ENCODE peak calls at places on chromosomes 1 and 21, in six cellular contexts. E is endothelial cell, T is fibroblast of the aortic adventitia, X is heart right ventricle, Z is A549, D is stomach. N is an unnamed sample.

GRCh38 chr1:174982971-174983689 is 16.6 kb upstream of the CACYBP start:
- DNase-seq in E (peak; percentile 46), T (peak; percentile 72), X (no peak), Z (peak; percentile 66), D (no peak), N (no peak)

GRCh38 chr21:41168391-41169257 is 664 bp downstream of the BACE2 start:
- DNase-seq in E (peak; percentile 53), T (peak; percentile 75), X (peak; percentile 48), Z (peak; percentile 29), D (peak; percentile 56), N (peak; percentile 81)

GRCh38 chr1:64984106-64984505 is 17.8 kb upstream of the JAK1 start:
- DNase-seq in E (no peak), T (no peak), X (no peak), Z (no peak), D (no peak), N (no peak)

GRCh38 chr1:238029126-238029525 is 138.4 kb upstream of the ZP4 start:
- DNase-seq in E (no peak), T (no peak), X (no peak), Z (no peak), D (no peak), N (no peak)

GRCh38 chr1:180026556-180026955 is 71.9 kb downstream of the CEP350 start:
- DNase-seq in E (no peak), T (peak; percentile 61), X (no peak), Z (no peak), D (no peak), N (no peak)

GRCh38 chr1:199585392-199585791 is 442.1 kb upstream of the NR5A2 start:
- DNase-seq in E (no peak), T (no peak), X (no peak), Z (no peak), D (no peak), N (no peak)

GRCh38 chr1:50332941-50333594 is 90.2 kb downstream of the DMRTA2 start:
- DNase-seq in E (peak; percentile 89), T (peak; percentile 28), X (peak; percentile 73), Z (peak; percentile 46), D (peak; percentile 40), N (peak; percentile 94)

GRCh38 chr1:30745834-30746208 is 11.8 kb downstream of the LAPTM5 start:
- DNase-seq in E (no peak), T (no peak), X (no peak), Z (no peak), D (no peak), N (no peak)

GRCh38 chr1:8202182-8202905 is 115.6 kb upstream of the SLC45A1 start:
- DNase-seq in E (no peak), T (peak; percentile 95), X (peak; percentile 52), Z (peak; percentile 90), D (peak; percentile 70), N (no peak)

GRCh38 chr1:70909262-70909817 is 138.3 kb downstream of the PTGER3 start:
- DNase-seq in E (no peak), T (no peak), X (no peak), Z (no peak), D (no peak), N (no peak)

GRCh38 chr1:183872406-183872805 is 67.5 kb downstream of the RGL1 start:
- DNase-seq in E (no peak), T (peak; percentile 52), X (no peak), Z (no peak), D (no peak), N (no peak)

GRCh38 chr21:38439957-38440356 is 58.3 kb downstream of the ERG start:
- DNase-seq in E (no peak), T (no peak), X (no peak), Z (no peak), D (no peak), N (no peak)

GRCh38 chr1:14946567-14947285 is 206.8 kb upstream of the TMEM51 start:
- DNase-seq in E (no peak), T (peak; percentile 83), X (no peak), Z (no peak), D (peak; percentile 47), N (no peak)

GRCh38 chr1:91752324-91752723 is 133.6 kb downstream of the TGFBR3 start:
- DNase-seq in E (no peak), T (no peak), X (no peak), Z (no peak), D (no peak), N (no peak)

GRCh38 chr1:69191280-69191679 is 376.4 kb upstream of the LRRC7 start:
- DNase-seq in E (no peak), T (peak; percentile 87), X (no peak), Z (no peak), D (no peak), N (no peak)

GRCh38 chr21:41294548-41295231 is 21.9 kb upstream of the FAM3B start:
- DNase-seq in E (no peak), T (no peak), X (no peak), Z (no peak), D (no peak), N (no peak)

GRCh38 chr1:2466834-2467554 is 9.1 kb upstream of the PLCH2 start:
- DNase-seq in E (peak; percentile 47), T (no peak), X (no peak), Z (no peak), D (no peak), N (peak; percentile 84)

GRCh38 chr1:232377494-232377770 is 252.5 kb downstream of the SIPA1L2 start:
- DNase-seq in E (no peak), T (peak; percentile 60), X (no peak), Z (peak; percentile 21), D (no peak), N (no peak)

GRCh38 chr21:45020629-45021427 is 53.6 kb upstream of the ADARB1 start:
- DNase-seq in E (no peak), T (no peak), X (peak; percentile 11), Z (no peak), D (no peak), N (peak; percentile 35)

GRCh38 chr1:26584022-26584485 is 54.5 kb downstream of the RPS6KA1 start:
- DNase-seq in E (no peak), T (no peak), X (no peak), Z (peak; percentile 36), D (no peak), N (peak; percentile 86)

GRCh38 chr1:181113061-181113695 is 24.7 kb downstream of the IER5 start:
- DNase-seq in E (no peak), T (peak; percentile 57), X (no peak), Z (peak; percentile 85), D (no peak), N (peak; percentile 66)

GRCh38 chr1:167762061-167762746 is 40.4 kb downstream of the MPZL1 start:
- DNase-seq in E (no peak), T (no peak), X (no peak), Z (no peak), D (no peak), N (no peak)

GRCh38 chr1:202852163-202852904 is 36.6 kb downstream of the RABIF start:
- DNase-seq in E (peak; percentile 67), T (peak; percentile 43), X (no peak), Z (peak; percentile 85), D (peak; percentile 63), N (peak; percentile 89)

GRCh38 chr1:59066231-59066630 is 230.7 kb upstream of the FGGY start:
- DNase-seq in E (no peak), T (no peak), X (no peak), Z (no peak), D (no peak), N (no peak)

GRCh38 chr1:208975456-208975855 is 608.1 kb upstream of the CAMK1G start:
- DNase-seq in E (no peak), T (no peak), X (no peak), Z (no peak), D (no peak), N (no peak)

GRCh38 chr1:24963099-24963872 is 33.2 kb upstream of the RUNX3 start:
- DNase-seq in E (no peak), T (no peak), X (no peak), Z (no peak), D (no peak), N (no peak)
- TF ChIP-seq CTCF in E (no peak), T (no peak), X (no peak), Z (no peak), D (no peak), N (no peak)

DNA sequence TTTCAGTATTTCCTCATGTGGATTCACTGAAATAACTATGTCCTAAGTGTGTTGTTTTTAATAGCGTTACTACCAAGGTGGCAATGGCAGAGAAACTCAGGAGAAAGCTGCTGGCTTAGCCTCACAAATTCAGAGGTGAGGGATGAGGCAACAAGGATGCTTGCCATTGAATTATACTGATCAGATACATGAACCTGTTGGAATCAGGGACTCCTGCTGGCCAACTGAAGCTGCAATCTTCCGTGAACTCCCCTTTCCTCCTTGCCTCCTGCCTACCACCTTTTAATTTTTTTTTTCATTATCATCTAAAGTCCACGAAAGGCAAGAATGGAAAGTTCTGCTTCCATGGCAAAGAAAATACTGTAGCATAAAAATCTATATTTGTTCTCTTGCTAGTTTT is 254.7 kb downstream of the NFIA start:
- DNase-seq in E (no peak), T (no peak), X (no peak), Z (peak; percentile 41), D (no peak), N (peak; percentile 51)
- TF ChIP-seq CTCF in E (no peak), T (no peak), X (peak; percentile 6), Z (peak; percentile 20), D (no peak), N (peak; percentile 68)

DNA sequence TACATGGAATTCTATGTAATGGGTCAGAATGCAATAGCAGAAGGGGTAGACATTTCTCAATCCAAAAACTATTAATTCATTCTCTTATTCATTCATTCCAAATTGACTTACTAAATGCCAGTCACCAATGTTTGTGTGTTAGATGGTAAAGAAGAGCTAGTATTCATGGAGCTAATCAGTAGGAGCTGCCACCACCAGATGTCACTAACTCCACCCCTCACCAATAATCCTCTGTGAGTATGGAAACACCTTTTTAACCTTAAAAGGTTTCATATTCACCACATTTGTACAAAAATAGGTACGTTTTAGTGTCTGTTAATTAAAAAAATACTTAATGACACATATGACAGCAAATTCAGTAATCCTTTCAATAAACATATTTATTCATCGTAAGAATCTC is 131.8 kb upstream of the PKN2 start:
- DNase-seq in E (no peak), T (no peak), X (no peak), Z (no peak), D (no peak), N (no peak)
- TF ChIP-seq CTCF in E (no peak), T (no peak), X (no peak), Z (no peak), D (no peak), N (peak; percentile 67)

GRCh38 chr1:39863177-39863576 is 20.1 kb downstream of the TRIT1 start:
- DNase-seq in E (no peak), T (no peak), X (no peak), Z (no peak), D (no peak), N (no peak)
- TF ChIP-seq CTCF in E (no peak), T (no peak), X (no peak), Z (no peak), D (no peak), N (no peak)

N was measured in endodermal cell.